ENCODE peak calls at places on chromosomes 13 and 19, in six cellular contexts. W is lung, A is GM23338, R is IMR-90, Q is cardiac muscle cell, D is thyroid gland. P is an unnamed sample.
A peak's percentile ranks its signal among the peaks of the same experiment; 100 is the strongest.

GRCh38 chr19:39557791-39558622 is 18.0 kb upstream of the EID2 start:
- DNase-seq in W (no peak), A (no peak), R (peak; percentile 11), Q (peak; percentile 3), D (no peak), P (no peak)

GRCh38 chr13:23610187-23610576 is 40.0 kb downstream of the TNFRSF19 start:
- DNase-seq in W (no peak), A (no peak), R (peak; percentile 35), Q (no peak), D (no peak), P (no peak)

GRCh38 chr13:46211521-46212351 is at the start of gene LRRC63:
- DNase-seq in W (peak; percentile 76), A (peak; percentile 81), R (no peak), Q (peak; percentile 87), D (peak; percentile 52), P (peak; percentile 95)

GRCh38 chr13:110916671-110917142 is 1.8 kb upstream of the ANKRD10 start:
- DNase-seq in W (no peak), A (no peak), R (peak; percentile 79), Q (no peak), D (no peak), P (no peak)

GRCh38 chr13:111492341-111492945 is 172.0 kb downstream of the TEX29 start:
- DNase-seq in W (no peak), A (no peak), R (no peak), Q (no peak), D (no peak), P (no peak)

GRCh38 chr19:3547767-3548282 is 8.9 kb downstream of the TEKTIP1 start:
- DNase-seq in W (no peak), A (no peak), R (no peak), Q (no peak), D (no peak), P (no peak)

GRCh38 chr13:89382986-89383385 is 1711.8 kb downstream of the SLITRK5 start:
- DNase-seq in W (no peak), A (no peak), R (no peak), Q (no peak), D (peak; percentile 60), P (no peak)

GRCh38 chr19:15015946-15016542 is 33.2 kb upstream of the CASP14 start:
- DNase-seq in W (no peak), A (peak; percentile 74), R (no peak), Q (peak; percentile 43), D (peak; percentile 2), P (peak; percentile 25)

GRCh38 chr19:1076951-1077350 is 10.0 kb downstream of the ARHGAP45 start:
- DNase-seq in W (peak; percentile 73), A (no peak), R (no peak), Q (no peak), D (peak; percentile 72), P (no peak)

GRCh38 chr19:50705422-50706019 is 14.1 kb downstream of the SHANK1 start:
- DNase-seq in W (no peak), A (peak; percentile 88), R (peak; percentile 76), Q (peak; percentile 70), D (peak; percentile 21), P (peak; percentile 92)

GRCh38 chr13:32315255-32316029 is at the start of the genes BRCA2 and ZAR1L:
- DNase-seq in W (peak; percentile 86), A (peak; percentile 97), R (peak; percentile 87), Q (peak; percentile 91), D (peak; percentile 91), P (peak; percentile 94)

GRCh38 chr19:11463391-11463790 is 17.5 kb downstream of the ELAVL3 start:
- DNase-seq in W (no peak), A (no peak), R (no peak), Q (no peak), D (no peak), P (no peak)

GRCh38 chr19:43774103-43774939 is 6.5 kb downstream of the KCNN4 start:
- DNase-seq in W (peak; percentile 74), A (peak; percentile 91), R (peak; percentile 58), Q (peak; percentile 86), D (peak; percentile 40), P (no peak)
- H3K4me1 ChIP-seq in W (peaks cover 18% of the 10 kb centered on the region), A (peaks cover 30% of the 10 kb centered on the region), R (peaks cover 3% of the 10 kb centered on the region), Q (peaks cover 4% of the 10 kb centered on the region), D (peaks cover 6% of the 10 kb centered on the region), P (peaks cover 9% of the 10 kb centered on the region)

GRCh38 chr19:35011091-35011689 is 11.1 kb downstream of the GRAMD1A start:
- DNase-seq in W (no peak), A (no peak), R (no peak), Q (no peak), D (no peak), P (no peak)
- H3K4me1 ChIP-seq in W (peaks cover 14% of the 10 kb centered on the region), A (no peaks in the 10 kb centered on the region), R (peaks cover 7% of the 10 kb centered on the region), Q (peaks cover 6% of the 10 kb centered on the region), D (peaks cover 2% of the 10 kb centered on the region), P (no peaks in the 10 kb centered on the region)

GRCh38 chr19:6099037-6099436 is 11.3 kb downstream of the RFX2 start:
- DNase-seq in W (no peak), A (no peak), R (no peak), Q (no peak), D (no peak), P (no peak)

GRCh38 chr19:6100284-6100915 is 9.9 kb downstream of the RFX2 start:
- DNase-seq in W (no peak), A (peak; percentile 5), R (no peak), Q (no peak), D (no peak), P (peak; percentile 64)

GRCh38 chr19:6101291-6101690 is 9.0 kb downstream of the RFX2 start:
- DNase-seq in W (no peak), A (no peak), R (no peak), Q (no peak), D (no peak), P (no peak)

GRCh38 chr19:6098574-6098973 is 11.7 kb downstream of the RFX2 start:
- DNase-seq in W (no peak), A (no peak), R (no peak), Q (no peak), D (no peak), P (no peak)

GRCh38 chr19:6099633-6100032 is 10.7 kb downstream of the RFX2 start:
- DNase-seq in W (no peak), A (no peak), R (no peak), Q (peak; percentile 55), D (no peak), P (no peak)
- H3K4me1 ChIP-seq in W (peaks cover 8% of the 10 kb centered on the region), A (no peaks in the 10 kb centered on the region), R (peaks cover 11% of the 10 kb centered on the region), Q (peaks cover 23% of the 10 kb centered on the region), D (peaks cover 7% of the 10 kb centered on the region), P (peaks cover 12% of the 10 kb centered on the region)

GRCh38 chr13:113646376-113646775 is 11.6 kb downstream of the ATP4B start:
- DNase-seq in W (no peak), A (no peak), R (no peak), Q (no peak), D (no peak), P (peak; percentile 66)

GRCh38 chr13:113649212-113649611 is 8.8 kb downstream of the ATP4B start:
- DNase-seq in W (no peak), A (peak; percentile 49), R (no peak), Q (no peak), D (no peak), P (no peak)

GRCh38 chr13:113647351-113648217 is 10.4 kb downstream of the ATP4B start:
- DNase-seq in W (peak; percentile 94), A (no peak), R (no peak), Q (no peak), D (peak; percentile 98), P (peak; percentile 83)

GRCh38 chr13:113646921-113647340 is 11.1 kb downstream of the ATP4B start:
- DNase-seq in W (no peak), A (no peak), R (no peak), Q (no peak), D (peak; percentile 29), P (no peak)

GRCh38 chr13:113648218-113648615 is 9.8 kb downstream of the ATP4B start:
- DNase-seq in W (no peak), A (no peak), R (no peak), Q (no peak), D (no peak), P (no peak)
- H3K4me1 ChIP-seq in W (peaks cover 11% of the 10 kb centered on the region), A (no peaks in the 10 kb centered on the region), R (peaks cover 2% of the 10 kb centered on the region), Q (no peaks in the 10 kb centered on the region), D (peaks cover 60% of the 10 kb centered on the region), P (peaks cover 23% of the 10 kb centered on the region)

GRCh38 chr13:40340368-40341085 is 325.9 kb downstream of the FOXO1 start:
- DNase-seq in W (no peak), A (no peak), R (no peak), Q (no peak), D (no peak), P (no peak)
- H3K4me1 ChIP-seq in W (peaks cover 8% of the 10 kb centered on the region), A (peaks cover 22% of the 10 kb centered on the region), R (no peaks in the 10 kb centered on the region), Q (no peaks in the 10 kb centered on the region), D (no peaks in the 10 kb centered on the region), P (no peaks in the 10 kb centered on the region)

DNA sequence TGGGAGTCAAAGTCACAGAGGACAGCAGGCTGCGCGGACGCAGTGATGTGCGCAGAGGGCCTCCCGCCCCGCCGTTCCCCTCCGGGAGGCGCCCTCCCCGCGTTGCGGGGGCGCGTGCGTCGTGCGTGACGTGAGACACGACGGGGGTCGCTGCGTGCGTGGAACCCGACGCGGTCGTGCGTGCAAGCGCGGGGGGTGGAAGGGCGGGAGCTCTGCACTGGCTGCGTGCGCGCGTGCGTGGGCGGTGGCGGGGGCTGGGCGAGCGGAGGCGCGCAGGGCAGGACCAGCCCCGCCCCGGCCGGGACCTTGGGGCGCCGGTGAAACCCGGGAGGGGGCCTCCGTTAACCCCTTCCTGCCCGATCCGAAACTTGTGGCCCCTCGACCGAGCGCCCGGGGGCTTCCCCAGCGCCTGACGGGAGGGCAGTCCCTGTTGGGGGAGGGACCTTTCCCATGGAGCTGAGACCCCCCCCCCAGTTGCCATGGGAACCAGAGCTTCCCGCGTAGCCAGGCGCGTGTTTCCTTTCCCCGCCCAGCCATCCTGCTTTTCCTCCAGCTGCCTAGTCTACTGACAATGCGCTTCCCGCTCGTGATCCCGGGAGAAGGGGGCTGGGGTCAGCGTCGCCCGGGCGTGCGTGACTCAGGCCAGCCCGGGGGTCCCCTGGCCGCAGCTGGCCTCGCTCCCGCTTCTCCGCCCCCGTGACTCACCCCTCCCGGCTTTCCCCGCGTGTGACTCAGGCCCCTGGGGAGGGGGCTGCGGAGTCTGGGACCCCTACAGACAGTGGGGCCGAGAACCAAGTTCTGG is 7.3 kb upstream of the HOOK2 start:
- DNase-seq in W (peak; percentile 88), A (peak; percentile 55), R (peak; percentile 85), Q (peak; percentile 70), D (peak; percentile 85), P (peak; percentile 86)
- H3K4me1 ChIP-seq in W (peaks cover 42% of the 10 kb centered on the region), A (peaks cover 22% of the 10 kb centered on the region), R (peaks cover 49% of the 10 kb centered on the region), Q (peaks cover 24% of the 10 kb centered on the region), D (peaks cover 56% of the 10 kb centered on the region), P (peaks cover 49% of the 10 kb centered on the region)

GRCh38 chr13:36090592-36090991 is 40.6 kb downstream of the DCLK1 start:
- DNase-seq in W (no peak), A (no peak), R (no peak), Q (no peak), D (no peak), P (peak; percentile 37)
- H3K4me1 ChIP-seq in W (no peaks in the 10 kb centered on the region), A (peaks cover 14% of the 10 kb centered on the region), R (no peaks in the 10 kb centered on the region), Q (no peaks in the 10 kb centered on the region), D (no peaks in the 10 kb centered on the region), P (peaks cover 12% of the 10 kb centered on the region)

P was measured in A673.